ENCODE peak calls at places on chromosome 19, in nine cellular contexts. Z, C, O, X, Y, E, M, N and A are unnamed samples.

GRCh38 chr19:17671906-17672305 is 16.2 kb downstream of the UNC13A start:
- DNase-seq in Z (no peak), E (no peak), C (peak), N (peak), X (peak), M (no peak), Y (peak), O (no peak), A (no peak)

GRCh38 chr19:15532779-15533521 is 24.6 kb downstream of the CYP4F22 start:
- DNase-seq in O (no peak), N (peak), C (peak), E (no peak), X (no peak), Z (no peak), Y (no peak), M (no peak), A (no peak)

GRCh38 chr19:48196933-48197665 is 26.6 kb downstream of the ZSWIM9 start:
- DNase-seq in Z (no peak), E (no peak), C (no peak), X (no peak), O (peak), Y (no peak), N (no peak), M (no peak), A (no peak)

GRCh38 chr19:55157064-55157908 is at the start of gene TNNI3:
- DNase-seq in N (no peak), O (no peak), Z (no peak), C (no peak), M (no peak), X (no peak), E (peak), Y (no peak), A (peak)

GRCh38 chr19:51688665-51689571 is 4.2 kb upstream of the SPACA6 start:
- DNase-seq in M (peak), E (peak), O (peak), X (peak), C (peak), Y (peak), N (peak), Z (no peak), A (peak)

GRCh38 chr19:49355890-49356289 is 6.3 kb downstream of the TEAD2 start:
- DNase-seq in Z (no peak), N (no peak), C (no peak), E (peak), Y (no peak), M (peak), O (no peak), X (no peak), A (peak)

GRCh38 chr19:41531438-41532311 is 44.3 kb upstream of the CEACAM21 start:
- DNase-seq in C (peak), O (no peak), E (peak), N (no peak), Y (peak), X (peak), Z (peak), M (peak), A (peak)

GRCh38 chr19:14167013-14167593 is 30.7 kb upstream of the ASF1B start:
- DNase-seq in E (no peak), X (no peak), Z (no peak), Y (no peak), M (no peak), N (no peak), O (no peak), C (no peak), A (no peak)

GRCh38 chr19:3547301-3547731 is 8.3 kb downstream of the TEKTIP1 start:
- DNase-seq in Y (no peak), E (no peak), Z (no peak), O (no peak), M (no peak), X (no peak), C (no peak), N (peak), A (no peak)

GRCh38 chr19:51777570-51778460 is 16.8 kb downstream of the FPR2 start:
- DNase-seq in C (peak), O (peak), M (peak), N (peak), E (peak), X (peak), Z (no peak), Y (peak), A (peak)

GRCh38 chr19:14840206-14840605 is 5.2 kb upstream of the OR7A5 start:
- DNase-seq in C (no peak), O (no peak), Z (no peak), Y (no peak), X (no peak), M (no peak), E (no peak), N (peak), A (no peak)

GRCh38 chr19:50450369-50451222 is 17.9 kb downstream of the MYBPC2 start:
- DNase-seq in Y (no peak), X (no peak), Z (no peak), C (no peak), M (no peak), E (no peak), N (no peak), O (no peak), A (no peak)

GRCh38 chr19:48489608-48490216 is 20.5 kb downstream of the CYTH2 start:
- DNase-seq in N (peak), Y (peak), M (peak), C (peak), E (peak), Z (no peak), X (peak), O (no peak), A (peak)

DNA sequence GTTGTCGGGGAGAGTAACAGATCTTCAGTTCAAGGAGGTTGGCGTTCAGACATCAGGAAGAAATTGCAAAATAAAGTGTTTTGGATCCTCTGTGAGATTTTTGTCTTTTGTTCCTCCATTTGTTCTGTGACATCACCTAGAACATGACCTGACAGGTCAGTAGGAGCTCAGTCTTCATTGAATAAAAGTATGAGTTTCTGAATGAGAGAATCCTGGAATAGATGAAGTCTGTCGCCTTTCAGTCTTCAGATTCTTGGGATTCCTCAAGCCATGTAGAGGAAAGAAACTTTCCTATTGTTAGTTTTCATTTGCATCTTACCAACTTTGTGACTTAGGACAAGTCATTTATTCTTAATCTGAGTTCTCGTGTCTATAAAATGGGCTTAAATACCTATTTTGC is 14.4 kb downstream of the ARHGAP35 start:
- DNase-seq in O (no peak), E (no peak), C (no peak), M (no peak), Z (no peak), Y (no peak), X (no peak), N (no peak), A (no peak)
- H3K27ac ChIP-seq in O (no peak), E (no peak), C (peak), M (no peak), Z (no peak), Y (peak), X (no peak), N (no peak), A (no peak)

GRCh38 chr19:32421589-32422361 is 16.2 kb downstream of the DPY19L3 start:
- DNase-seq in C (no peak), X (no peak), Z (no peak), Y (peak), O (no peak), E (no peak), N (no peak), M (no peak), A (no peak)
- H3K27ac ChIP-seq in C (no peak), X (no peak), Z (no peak), Y (no peak), O (no peak), E (no peak), N (no peak), M (no peak), A (no peak)

GRCh38 chr19:44447864-44448674 is at the start of gene ZNF229:
- DNase-seq in M (peak), N (peak), C (peak), Y (peak), E (peak), O (peak), Z (peak), X (peak), A (peak)
- H3K27ac ChIP-seq in M (peak), N (no peak), C (peak), Y (no peak), E (peak), O (no peak), Z (peak), X (peak), A (peak)

GRCh38 chr19:45878043-45878794 is 7.7 kb downstream of the IRF2BP1 start:
- DNase-seq in X (no peak), O (no peak), Z (no peak), M (no peak), C (no peak), E (no peak), N (peak), Y (no peak), A (no peak)
- H3K27ac ChIP-seq in X (peak), O (no peak), Z (no peak), M (peak), C (no peak), E (no peak), N (no peak), Y (no peak), A (no peak)

DNA sequence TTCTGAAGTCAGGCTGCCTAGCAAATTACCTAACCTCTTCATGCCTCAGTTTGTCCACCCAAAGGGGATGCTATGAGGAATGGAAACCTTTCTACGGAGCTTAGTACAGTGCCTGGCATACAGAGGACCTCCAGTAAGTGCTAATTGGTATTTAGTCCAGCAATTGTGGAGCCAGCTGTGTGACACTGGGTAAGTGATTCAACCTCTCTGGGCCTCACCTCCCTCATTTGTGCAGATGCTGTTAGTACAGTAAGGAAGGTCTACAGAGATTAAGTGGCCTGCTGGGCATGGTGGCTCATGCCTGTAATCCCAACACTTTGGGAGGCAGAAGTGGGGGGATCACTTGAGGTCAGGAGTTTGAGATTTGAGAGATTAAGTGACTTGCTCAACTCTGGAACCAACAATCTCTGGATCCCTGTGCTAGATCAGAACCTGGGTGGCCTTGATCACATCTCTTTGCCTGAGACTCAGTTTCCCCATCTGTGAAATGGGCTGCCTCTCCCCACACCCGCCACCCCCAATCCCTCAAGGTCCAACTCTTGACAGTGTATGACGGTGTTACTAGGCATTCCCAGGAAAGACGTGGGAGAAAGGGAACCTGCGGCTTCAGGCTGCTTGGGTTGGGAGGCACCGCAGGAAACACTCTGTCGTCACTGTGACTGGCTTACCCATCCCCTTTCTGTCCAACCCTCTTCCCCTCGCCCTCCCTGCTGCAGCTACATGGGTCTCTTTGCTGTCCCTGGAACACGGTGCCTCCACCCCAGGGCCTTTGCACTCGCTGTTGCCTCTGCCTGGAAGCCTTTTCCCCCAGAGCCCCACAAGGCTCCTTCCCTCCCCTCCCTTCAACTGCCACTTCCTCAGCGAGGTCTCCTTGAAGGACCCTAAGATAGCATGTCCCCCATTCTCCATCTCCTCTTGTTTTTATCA is 18.3 kb downstream of the PRKD2 start:
- DNase-seq in E (no peak), O (no peak), Z (no peak), M (no peak), N (no peak), Y (no peak), C (no peak), X (no peak), A (no peak)
- H3K27ac ChIP-seq in E (no peak), O (no peak), Z (no peak), M (no peak), N (no peak), Y (no peak), C (peak), X (no peak), A (no peak)

DNA sequence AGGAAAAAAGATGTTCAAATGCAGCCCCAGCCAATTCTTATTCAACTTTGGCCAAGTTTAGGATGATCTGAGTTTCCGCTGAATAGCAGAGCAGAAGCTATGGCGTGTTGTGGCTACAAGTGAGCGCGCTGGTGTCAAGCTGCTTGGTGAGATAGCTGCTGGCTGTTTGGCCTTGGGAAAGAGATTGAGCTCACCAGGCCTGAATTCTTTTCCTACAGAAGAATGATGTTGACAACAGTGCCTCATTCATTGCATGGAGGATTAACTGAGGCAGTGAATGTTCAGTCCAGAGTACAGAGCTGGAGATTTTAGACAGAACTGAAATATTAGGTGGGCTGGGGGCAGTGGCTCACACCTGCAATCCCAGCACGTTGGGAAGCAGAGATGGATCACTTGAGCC is 31.5 kb upstream of the MAP3K10 start:
- DNase-seq in M (no peak), Y (no peak), C (no peak), E (no peak), Z (no peak), N (no peak), X (no peak), O (no peak), A (no peak)
- H3K27ac ChIP-seq in M (no peak), Y (no peak), C (no peak), E (no peak), Z (no peak), N (no peak), X (no peak), O (no peak), A (no peak)

DNA sequence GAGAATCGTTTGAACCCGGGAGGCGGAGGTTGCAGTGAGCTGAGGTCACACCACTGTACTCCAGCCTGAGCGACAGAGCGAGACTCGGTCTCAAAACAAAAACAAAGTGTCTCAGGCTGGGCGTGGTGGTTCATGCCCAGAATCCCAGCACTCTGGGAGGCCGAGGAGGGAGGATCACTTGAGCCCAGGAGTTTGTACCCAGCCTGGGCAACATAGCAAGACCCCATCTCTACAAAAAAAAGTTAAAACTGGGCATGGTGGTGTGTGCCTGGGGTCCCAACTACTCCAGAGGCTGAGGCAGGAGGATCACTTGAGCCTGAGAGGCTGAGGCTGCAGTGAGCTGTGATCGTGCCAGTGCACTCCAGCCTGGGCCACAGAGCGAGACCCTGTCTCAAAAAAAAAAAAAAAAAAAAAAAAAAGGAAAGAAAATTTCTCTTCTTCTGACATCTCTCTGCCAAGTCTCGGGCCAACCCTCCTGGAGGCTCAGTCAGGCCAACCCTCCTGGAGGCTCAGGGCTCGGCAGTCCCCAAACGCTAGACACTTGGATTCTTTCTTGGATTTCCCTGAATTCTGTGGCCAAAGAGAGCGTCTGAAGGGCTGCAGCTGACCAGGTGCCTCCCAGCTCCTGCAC is 26.3 kb downstream of the ARID3A start:
- DNase-seq in Y (no peak), Z (no peak), O (no peak), E (no peak), N (no peak), C (no peak), M (no peak), X (no peak), A (no peak)
- H3K27ac ChIP-seq in Y (peak), Z (no peak), O (no peak), E (no peak), N (no peak), C (no peak), M (no peak), X (peak), A (no peak)

GRCh38 chr19:11657307-11657706 is 60.0 kb downstream of the ZNF627 start:
- DNase-seq in O (no peak), Z (no peak), Y (no peak), E (no peak), M (no peak), X (no peak), N (no peak), C (no peak), A (no peak)
- H3K27ac ChIP-seq in O (no peak), Z (no peak), Y (no peak), E (no peak), M (no peak), X (no peak), N (no peak), C (no peak), A (no peak)

GRCh38 chr19:37362733-37363132 is 8.2 kb upstream of the ZNF527 start:
- DNase-seq in X (peak), Y (no peak), N (no peak), C (no peak), E (no peak), M (no peak), O (no peak), Z (no peak), A (no peak)
- H3K27ac ChIP-seq in X (no peak), Y (no peak), N (no peak), C (no peak), E (no peak), M (no peak), O (no peak), Z (no peak), A (peak)

GRCh38 chr19:4935449-4935848 is 26.1 kb downstream of the UHRF1 start:
- DNase-seq in Y (no peak), M (no peak), Z (no peak), N (no peak), C (no peak), E (no peak), O (no peak), X (no peak), A (no peak)

GRCh38 chr19:4930664-4931063 is 21.4 kb downstream of the UHRF1 start:
- DNase-seq in X (no peak), C (no peak), Y (peak), N (no peak), M (no peak), Z (no peak), E (no peak), O (no peak), A (no peak)

GRCh38 chr19:4929186-4929585 is 19.9 kb downstream of the UHRF1 start:
- DNase-seq in Z (no peak), O (peak), M (peak), C (no peak), Y (no peak), N (no peak), E (no peak), X (no peak), A (no peak)

GRCh38 chr19:4933528-4933927 is 24.2 kb downstream of the UHRF1 start:
- DNase-seq in M (no peak), O (no peak), Y (no peak), C (no peak), Z (no peak), N (peak), X (no peak), E (no peak), A (no peak)

DNA sequence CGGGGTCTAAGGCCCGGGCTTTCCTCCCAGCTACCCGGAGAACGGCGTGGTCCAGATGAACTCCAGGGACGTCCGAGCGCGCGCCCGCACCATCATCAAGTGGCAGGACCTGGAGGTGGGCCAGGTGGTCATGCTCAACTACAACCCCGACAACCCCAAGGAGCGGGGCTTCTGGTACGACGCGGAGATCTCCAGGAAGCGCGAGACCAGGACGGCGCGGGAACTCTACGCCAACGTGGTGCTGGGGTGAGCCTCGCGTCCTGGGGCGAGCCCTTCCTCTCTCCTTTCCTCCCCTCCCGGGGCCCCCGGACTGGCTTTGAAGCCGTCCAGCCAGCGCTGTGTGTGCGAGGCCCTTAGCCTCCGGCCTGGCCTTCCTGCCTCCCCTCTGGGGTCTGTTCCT is 23.4 kb downstream of the UHRF1 start:
- DNase-seq in Z (no peak), Y (no peak), C (no peak), X (no peak), M (no peak), O (no peak), E (no peak), N (no peak), A (no peak)
- H3K27ac ChIP-seq in Z (no peak), Y (no peak), C (peak), X (no peak), M (no peak), O (no peak), E (no peak), N (no peak), A (no peak)